ENCODE peak calls at places on chromosomes 3 and 15, in nine cellular contexts. One of them, this sample, is unnamed.

GRCh38 chr15:41917767-41918430 is 24.0 kb upstream of the SPTBN5 start:
- DNase-seq in aorta: no peak
- DNase-seq in left ventricle myocardium inferior: peak
- DNase-seq in A549: peak
- DNase-seq in neural progenitor cell: no peak
- DNase-seq in body of pancreas: peak
- DNase-seq in colonic mucosa: no peak
- DNase-seq in CD8-positive, alpha-beta T cell: no peak
- DNase-seq in mesendoderm: no peak
- DNase-seq in this sample: no peak

GRCh38 chr3:183895296-183895695 is 10.6 kb upstream of the PARL start:
- DNase-seq in aorta: no peak
- DNase-seq in left ventricle myocardium inferior: no peak
- DNase-seq in A549: peak
- DNase-seq in neural progenitor cell: peak
- DNase-seq in body of pancreas: peak
- DNase-seq in colonic mucosa: no peak
- DNase-seq in CD8-positive, alpha-beta T cell: no peak
- DNase-seq in mesendoderm: peak
- DNase-seq in this sample: peak

GRCh38 chr3:39189648-39190269 is 2.6 kb downstream of the XIRP1 start:
- DNase-seq in aorta: no peak
- DNase-seq in left ventricle myocardium inferior: no peak
- DNase-seq in A549: peak
- DNase-seq in neural progenitor cell: peak
- DNase-seq in body of pancreas: peak
- DNase-seq in colonic mucosa: peak
- DNase-seq in CD8-positive, alpha-beta T cell: peak
- DNase-seq in mesendoderm: peak
- DNase-seq in this sample: peak

GRCh38 chr3:149812165-149812605 is 830 bp upstream of the RNF13 start:
- DNase-seq in aorta: no peak
- DNase-seq in left ventricle myocardium inferior: no peak
- DNase-seq in A549: no peak
- DNase-seq in neural progenitor cell: peak
- DNase-seq in body of pancreas: no peak
- DNase-seq in colonic mucosa: no peak
- DNase-seq in CD8-positive, alpha-beta T cell: no peak
- DNase-seq in mesendoderm: no peak
- DNase-seq in this sample: no peak

GRCh38 chr15:66006986-66007385 is 137.7 kb downstream of the RAB11A start:
- DNase-seq in aorta: no peak
- DNase-seq in left ventricle myocardium inferior: no peak
- DNase-seq in A549: peak
- DNase-seq in neural progenitor cell: no peak
- DNase-seq in body of pancreas: no peak
- DNase-seq in colonic mucosa: no peak
- DNase-seq in CD8-positive, alpha-beta T cell: no peak
- DNase-seq in mesendoderm: peak
- DNase-seq in this sample: no peak

GRCh38 chr3:98172621-98173020 is 6.1 kb downstream of the OR5H15 start:
- DNase-seq in aorta: no peak
- DNase-seq in left ventricle myocardium inferior: no peak
- DNase-seq in A549: peak
- DNase-seq in neural progenitor cell: no peak
- DNase-seq in body of pancreas: no peak
- DNase-seq in colonic mucosa: no peak
- DNase-seq in CD8-positive, alpha-beta T cell: no peak
- DNase-seq in mesendoderm: no peak
- DNase-seq in this sample: no peak

GRCh38 chr15:93146196-93146595 is 57.2 kb upstream of the RGMA start:
- DNase-seq in aorta: no peak
- DNase-seq in left ventricle myocardium inferior: no peak
- DNase-seq in A549: no peak
- DNase-seq in neural progenitor cell: no peak
- DNase-seq in body of pancreas: no peak
- DNase-seq in colonic mucosa: no peak
- DNase-seq in CD8-positive, alpha-beta T cell: no peak
- DNase-seq in mesendoderm: no peak
- DNase-seq in this sample: no peak

GRCh38 chr15:97747342-97747741 is 213.2 kb upstream of the ARRDC4 start:
- DNase-seq in aorta: no peak
- DNase-seq in left ventricle myocardium inferior: no peak
- DNase-seq in A549: no peak
- DNase-seq in neural progenitor cell: no peak
- DNase-seq in body of pancreas: no peak
- DNase-seq in colonic mucosa: no peak
- DNase-seq in CD8-positive, alpha-beta T cell: no peak
- DNase-seq in mesendoderm: peak
- DNase-seq in this sample: no peak

GRCh38 chr3:196214783-196215441 is 1.4 kb upstream of the SLC51A start:
- DNase-seq in aorta: no peak
- DNase-seq in left ventricle myocardium inferior: no peak
- DNase-seq in A549: no peak
- DNase-seq in neural progenitor cell: no peak
- DNase-seq in body of pancreas: no peak
- DNase-seq in colonic mucosa: no peak
- DNase-seq in CD8-positive, alpha-beta T cell: no peak
- DNase-seq in mesendoderm: no peak
- DNase-seq in this sample: no peak

GRCh38 chr3:196216681-196217211 is 412 bp downstream of the SLC51A start:
- DNase-seq in aorta: no peak
- DNase-seq in left ventricle myocardium inferior: no peak
- DNase-seq in A549: no peak
- DNase-seq in neural progenitor cell: no peak
- DNase-seq in body of pancreas: no peak
- DNase-seq in colonic mucosa: no peak
- DNase-seq in CD8-positive, alpha-beta T cell: no peak
- DNase-seq in mesendoderm: no peak
- DNase-seq in this sample: no peak

GRCh38 chr3:196216081-196216564 is at the start of gene SLC51A:
- DNase-seq in aorta: no peak
- DNase-seq in left ventricle myocardium inferior: no peak
- DNase-seq in A549: no peak
- DNase-seq in neural progenitor cell: no peak
- DNase-seq in body of pancreas: peak
- DNase-seq in colonic mucosa: peak
- DNase-seq in CD8-positive, alpha-beta T cell: no peak
- DNase-seq in mesendoderm: peak
- DNase-seq in this sample: no peak

GRCh38 chr3:196217307-196218154 is 1.2 kb downstream of the SLC51A start:
- DNase-seq in aorta: no peak
- DNase-seq in left ventricle myocardium inferior: no peak
- DNase-seq in A549: no peak
- DNase-seq in neural progenitor cell: no peak
- DNase-seq in body of pancreas: no peak
- DNase-seq in colonic mucosa: no peak
- DNase-seq in CD8-positive, alpha-beta T cell: no peak
- DNase-seq in mesendoderm: no peak
- DNase-seq in this sample: no peak

DNA sequence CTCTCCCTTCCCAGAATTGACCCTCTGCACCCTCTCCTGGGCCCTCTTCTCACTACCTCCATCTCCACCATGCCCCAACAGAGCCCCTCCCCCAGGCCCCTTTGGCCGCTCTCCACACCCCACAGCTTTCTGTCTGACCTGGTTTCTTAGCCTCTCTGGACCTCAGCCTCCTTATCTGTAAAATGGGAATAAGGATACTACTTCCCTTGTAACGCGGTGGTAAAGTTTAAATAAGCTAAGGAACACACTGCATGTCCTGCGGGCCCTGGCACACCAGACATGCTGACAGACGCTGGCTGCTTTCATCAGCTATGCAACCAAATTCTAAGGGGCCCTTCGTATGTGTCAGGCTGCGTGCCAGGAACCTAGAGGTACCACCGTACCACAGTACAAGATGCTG is 841 bp upstream of the SLC51A start:
- DNase-seq in aorta: no peak
- DNase-seq in left ventricle myocardium inferior: no peak
- DNase-seq in A549: no peak
- DNase-seq in neural progenitor cell: no peak
- DNase-seq in body of pancreas: no peak
- DNase-seq in colonic mucosa: no peak
- DNase-seq in CD8-positive, alpha-beta T cell: no peak
- DNase-seq in mesendoderm: no peak
- DNase-seq in this sample: no peak
- H3K27ac ChIP-seq in aorta: no peak
- H3K27ac ChIP-seq in left ventricle myocardium inferior: no peak
- H3K27ac ChIP-seq in A549: no peak
- H3K27ac ChIP-seq in neural progenitor cell: no peak
- H3K27ac ChIP-seq in body of pancreas: no peak
- H3K27ac ChIP-seq in colonic mucosa: no peak
- H3K27ac ChIP-seq in CD8-positive, alpha-beta T cell: no peak
- H3K27ac ChIP-seq in mesendoderm: no peak
- H3K27ac ChIP-seq in this sample: no peak

GRCh38 chr15:68431037-68431791 is 749 bp downstream of the ITGA11 start:
- DNase-seq in aorta: peak
- DNase-seq in left ventricle myocardium inferior: peak
- DNase-seq in A549: no peak
- DNase-seq in neural progenitor cell: peak
- DNase-seq in body of pancreas: no peak
- DNase-seq in colonic mucosa: peak
- DNase-seq in CD8-positive, alpha-beta T cell: no peak
- DNase-seq in mesendoderm: peak
- DNase-seq in this sample: no peak

GRCh38 chr15:68429691-68430470 is 2.1 kb downstream of the ITGA11 start:
- DNase-seq in aorta: no peak
- DNase-seq in left ventricle myocardium inferior: no peak
- DNase-seq in A549: no peak
- DNase-seq in neural progenitor cell: no peak
- DNase-seq in body of pancreas: no peak
- DNase-seq in colonic mucosa: peak
- DNase-seq in CD8-positive, alpha-beta T cell: no peak
- DNase-seq in mesendoderm: no peak
- DNase-seq in this sample: no peak

GRCh38 chr15:68428431-68428940 is 3.5 kb downstream of the ITGA11 start:
- DNase-seq in aorta: no peak
- DNase-seq in left ventricle myocardium inferior: no peak
- DNase-seq in A549: no peak
- DNase-seq in neural progenitor cell: no peak
- DNase-seq in body of pancreas: no peak
- DNase-seq in colonic mucosa: no peak
- DNase-seq in CD8-positive, alpha-beta T cell: no peak
- DNase-seq in mesendoderm: no peak
- DNase-seq in this sample: no peak

GRCh38 chr15:68431792-68432401 is at the start of gene ITGA11:
- DNase-seq in aorta: peak
- DNase-seq in left ventricle myocardium inferior: peak
- DNase-seq in A549: peak
- DNase-seq in neural progenitor cell: peak
- DNase-seq in body of pancreas: peak
- DNase-seq in colonic mucosa: peak
- DNase-seq in CD8-positive, alpha-beta T cell: no peak
- DNase-seq in mesendoderm: peak
- DNase-seq in this sample: no peak

DNA sequence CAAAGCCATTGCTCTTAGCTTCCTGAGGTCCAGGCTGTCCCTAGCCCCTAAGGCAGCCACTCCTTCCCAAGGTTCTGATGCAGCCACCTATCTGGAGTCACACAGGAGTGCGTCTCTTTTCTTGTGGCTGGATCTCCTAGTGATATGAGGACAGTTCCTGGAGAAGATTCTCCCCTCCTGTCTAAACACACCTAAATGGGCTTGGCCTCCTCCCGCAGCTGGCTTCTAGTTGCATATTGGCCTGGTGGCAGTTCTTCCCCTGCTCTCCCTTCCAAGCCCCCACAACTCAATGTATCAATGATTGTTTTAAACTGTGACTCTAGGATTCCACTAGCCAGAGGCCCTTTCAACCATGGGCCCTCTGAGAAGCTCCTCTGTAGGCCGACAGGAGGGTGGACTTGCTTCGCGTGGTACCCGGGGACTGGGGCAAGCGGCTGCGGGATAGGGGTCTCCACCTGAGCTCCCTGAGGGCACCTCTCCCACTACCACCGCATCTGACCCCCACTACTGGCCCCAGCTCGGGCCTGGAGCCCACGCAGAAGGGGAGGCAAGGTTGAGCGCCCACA is 1.4 kb downstream of the ITGA11 start:
- DNase-seq in aorta: no peak
- DNase-seq in left ventricle myocardium inferior: no peak
- DNase-seq in A549: no peak
- DNase-seq in neural progenitor cell: no peak
- DNase-seq in body of pancreas: no peak
- DNase-seq in colonic mucosa: peak
- DNase-seq in CD8-positive, alpha-beta T cell: no peak
- DNase-seq in mesendoderm: no peak
- DNase-seq in this sample: no peak
- H3K27ac ChIP-seq in aorta: no peak
- H3K27ac ChIP-seq in left ventricle myocardium inferior: peak
- H3K27ac ChIP-seq in A549: peak
- H3K27ac ChIP-seq in neural progenitor cell: no peak
- H3K27ac ChIP-seq in body of pancreas: no peak
- H3K27ac ChIP-seq in colonic mucosa: no peak
- H3K27ac ChIP-seq in CD8-positive, alpha-beta T cell: no peak
- H3K27ac ChIP-seq in mesendoderm: no peak
- H3K27ac ChIP-seq in this sample: no peak

GRCh38 chr3:141260131-141260927 is 28.7 kb downstream of the PXYLP1 start:
- DNase-seq in aorta: no peak
- DNase-seq in left ventricle myocardium inferior: no peak
- DNase-seq in A549: no peak
- DNase-seq in neural progenitor cell: peak
- DNase-seq in body of pancreas: no peak
- DNase-seq in colonic mucosa: no peak
- DNase-seq in CD8-positive, alpha-beta T cell: no peak
- DNase-seq in mesendoderm: peak
- DNase-seq in this sample: no peak
- H3K27ac ChIP-seq in aorta: no peak
- H3K27ac ChIP-seq in left ventricle myocardium inferior: no peak
- H3K27ac ChIP-seq in A549: no peak
- H3K27ac ChIP-seq in neural progenitor cell: peak
- H3K27ac ChIP-seq in body of pancreas: no peak
- H3K27ac ChIP-seq in colonic mucosa: no peak
- H3K27ac ChIP-seq in CD8-positive, alpha-beta T cell: no peak
- H3K27ac ChIP-seq in mesendoderm: no peak
- H3K27ac ChIP-seq in this sample: no peak

DNA sequence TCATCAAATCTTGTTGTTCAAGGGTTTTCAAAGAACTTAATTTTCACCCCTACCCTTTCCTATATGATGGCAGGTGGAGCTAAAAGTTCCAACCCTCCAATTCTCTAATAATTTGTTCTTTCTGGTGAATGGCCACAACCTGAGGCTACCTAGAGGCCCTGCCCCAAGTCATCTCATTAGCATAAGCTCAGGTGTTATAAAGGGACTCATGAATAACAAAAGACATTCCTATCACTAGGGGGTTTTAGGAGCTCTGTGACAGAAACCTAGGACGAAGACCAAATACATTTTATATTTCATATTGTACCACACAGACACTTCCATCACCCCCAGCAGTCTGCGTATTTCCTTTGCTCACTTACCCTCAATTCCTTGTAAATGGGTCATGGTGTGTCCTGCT is 483.6 kb upstream of the EPHA6 start:
- DNase-seq in aorta: no peak
- DNase-seq in left ventricle myocardium inferior: no peak
- DNase-seq in A549: no peak
- DNase-seq in neural progenitor cell: no peak
- DNase-seq in body of pancreas: no peak
- DNase-seq in colonic mucosa: no peak
- DNase-seq in CD8-positive, alpha-beta T cell: no peak
- DNase-seq in mesendoderm: peak
- DNase-seq in this sample: no peak
- H3K27ac ChIP-seq in aorta: no peak
- H3K27ac ChIP-seq in left ventricle myocardium inferior: no peak
- H3K27ac ChIP-seq in A549: no peak
- H3K27ac ChIP-seq in neural progenitor cell: no peak
- H3K27ac ChIP-seq in body of pancreas: no peak
- H3K27ac ChIP-seq in colonic mucosa: no peak
- H3K27ac ChIP-seq in CD8-positive, alpha-beta T cell: no peak
- H3K27ac ChIP-seq in mesendoderm: no peak
- H3K27ac ChIP-seq in this sample: no peak

GRCh38 chr3:2514031-2514430 is 415.4 kb downstream of the CNTN4 start:
- DNase-seq in aorta: no peak
- DNase-seq in left ventricle myocardium inferior: no peak
- DNase-seq in A549: no peak
- DNase-seq in neural progenitor cell: peak
- DNase-seq in body of pancreas: no peak
- DNase-seq in colonic mucosa: no peak
- DNase-seq in CD8-positive, alpha-beta T cell: no peak
- DNase-seq in mesendoderm: peak
- DNase-seq in this sample: no peak
- H3K27ac ChIP-seq in aorta: no peak
- H3K27ac ChIP-seq in left ventricle myocardium inferior: no peak
- H3K27ac ChIP-seq in A549: no peak
- H3K27ac ChIP-seq in neural progenitor cell: peak
- H3K27ac ChIP-seq in body of pancreas: no peak
- H3K27ac ChIP-seq in colonic mucosa: no peak
- H3K27ac ChIP-seq in CD8-positive, alpha-beta T cell: no peak
- H3K27ac ChIP-seq in mesendoderm: no peak
- H3K27ac ChIP-seq in this sample: no peak

This sample was measured in naive thymus-derived CD4-positive, alpha-beta T cell.